ENCODE peak calls at places on chromosomes 2 and 18, in six cellular contexts. A, N, L, V, B and W are unnamed samples.

GRCh38 chr2:28592481-28592880 is 96.6 kb downstream of the PLB1 start:
- DNase-seq in A (no peak), N (no peak), L (no peak), V (no peak), B (no peak), W (no peak)

GRCh38 chr18:63974991-63975390 is 5.1 kb downstream of the SERPINB8 start:
- DNase-seq in A (no peak), N (no peak), L (no peak), V (peak; percentile 30), B (no peak), W (peak; percentile 63)

GRCh38 chr18:457120-457519 is 43.4 kb downstream of the COLEC12 start:
- DNase-seq in A (no peak), N (no peak), L (no peak), V (peak; percentile 70), B (no peak), W (peak; percentile 79)

GRCh38 chr2:53568463-53568862 is 199.1 kb upstream of the CHAC2 start:
- DNase-seq in A (no peak), N (no peak), L (no peak), V (peak; percentile 5), B (no peak), W (peak; percentile 2)

GRCh38 chr2:208134928-208135586 is 5.4 kb upstream of the CRYGC start:
- DNase-seq in A (no peak), N (no peak), L (no peak), V (no peak), B (no peak), W (no peak)

GRCh38 chr2:54579682-54580349 is 123.7 kb downstream of the SPTBN1 start:
- DNase-seq in A (no peak), N (no peak), L (no peak), V (no peak), B (no peak), W (no peak)

GRCh38 chr18:2655153-2655953 is at the start of gene SMCHD1:
- DNase-seq in A (peak; percentile 78), N (peak; percentile 87), L (peak; percentile 79), V (peak; percentile 78), B (peak; percentile 83), W (peak; percentile 83)

GRCh38 chr2:189327879-189328351 is 113.4 kb upstream of the WDR75 start:
- DNase-seq in A (no peak), N (no peak), L (no peak), V (peak; percentile 37), B (no peak), W (no peak)

GRCh38 chr2:127638361-127639110 is 7.4 kb upstream of the GPR17 start:
- DNase-seq in A (peak; percentile 95), N (peak; percentile 83), L (peak; percentile 36), V (no peak), B (no peak), W (peak; percentile 35)

GRCh38 chr2:20307311-20307710 is 43.3 kb downstream of the PUM2 start:
- DNase-seq in A (no peak), N (no peak), L (no peak), V (no peak), B (no peak), W (no peak)

GRCh38 chr2:234953116-234954031 is 1.6 kb downstream of the SH3BP4 start:
- DNase-seq in A (no peak), N (no peak), L (peak; percentile 83), V (no peak), B (no peak), W (peak; percentile 40)

GRCh38 chr2:172107690-172108586 is 5.2 kb upstream of the DLX2 start:
- DNase-seq in A (no peak), N (peak; percentile 74), L (no peak), V (no peak), B (peak; percentile 9), W (no peak)

GRCh38 chr2:210337159-210337558 is 22.2 kb upstream of the MYL1 start:
- DNase-seq in A (no peak), N (no peak), L (no peak), V (no peak), B (no peak), W (no peak)
- H3K4me2 ChIP-seq in A (no peak overlapping the region), N (no peak overlapping the region), L (no peak overlapping the region), V (no peak overlapping the region), B (no peak overlapping the region), W (no peak overlapping the region)

DNA sequence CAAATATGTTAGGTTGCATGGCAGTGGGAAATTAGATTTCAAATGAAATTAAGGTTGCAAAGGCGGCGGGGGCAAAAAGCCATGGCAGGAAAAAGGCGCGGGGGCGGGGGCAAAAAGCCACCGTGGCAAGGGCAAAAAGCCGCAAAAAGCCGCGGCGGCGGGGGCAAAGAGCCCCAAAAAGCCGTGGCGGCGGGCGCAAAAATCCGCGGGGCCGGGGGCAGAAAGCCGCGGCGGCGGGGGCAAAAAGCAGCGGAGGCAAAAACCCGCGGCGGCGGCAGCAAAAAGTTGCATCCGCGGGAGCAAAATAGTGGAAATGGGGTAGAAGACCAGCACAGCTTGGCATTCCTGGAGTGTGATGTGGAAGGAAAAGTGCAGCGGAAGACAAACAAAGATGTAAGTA is 417.1 kb downstream of the ANKRD30B start:
- DNase-seq in A (no peak), N (no peak), L (no peak), V (no peak), B (no peak), W (no peak)
- H3K14ac ChIP-seq in A (no peak overlapping the region), N (no peak overlapping the region), L (no peak overlapping the region), V (no peak overlapping the region), B (no peak overlapping the region), W (no peak overlapping the region)

GRCh38 chr2:196195758-196196157 is 24.4 kb upstream of the STK17B start:
- DNase-seq in A (no peak), N (no peak), L (no peak), V (no peak), B (no peak), W (no peak)
- H3K4me2 ChIP-seq in A (no peak overlapping the region), N (no peak overlapping the region), L (no peak overlapping the region), V (no peak overlapping the region), B (no peak overlapping the region), W (no peak overlapping the region)

GRCh38 chr2:116955646-116956045 is 858.8 kb upstream of the DDX18 start:
- DNase-seq in A (no peak), N (no peak), L (no peak), V (no peak), B (no peak), W (no peak)
- H3K14ac ChIP-seq in A (no peak overlapping the region), N (no peak overlapping the region), L (no peak overlapping the region), V (no peak overlapping the region), B (no peak overlapping the region), W (no peak overlapping the region)

GRCh38 chr2:64807417-64807816 is 153.7 kb upstream of the SERTAD2 start:
- DNase-seq in A (no peak), N (no peak), L (peak; percentile 98), V (peak; percentile 100), B (no peak), W (peak; percentile 97)

GRCh38 chr2:64808736-64809135 is 155.0 kb upstream of the SERTAD2 start:
- DNase-seq in A (no peak), N (no peak), L (no peak), V (no peak), B (no peak), W (no peak)

GRCh38 chr2:64804651-64805050 is 150.9 kb upstream of the SERTAD2 start:
- DNase-seq in A (no peak), N (no peak), L (no peak), V (peak; percentile 41), B (no peak), W (peak; percentile 85)

GRCh38 chr2:64812298-64812697 is 158.6 kb upstream of the SERTAD2 start:
- DNase-seq in A (no peak), N (no peak), L (no peak), V (no peak), B (no peak), W (no peak)

GRCh38 chr2:64808092-64808491 is 154.4 kb upstream of the SERTAD2 start:
- DNase-seq in A (no peak), N (no peak), L (no peak), V (no peak), B (no peak), W (no peak)
- H3K4me2 ChIP-seq in A (no peak overlapping the region), N (no peak overlapping the region), L (no peak overlapping the region), V (no peak overlapping the region), B (no peak overlapping the region), W (no peak overlapping the region)

GRCh38 chr2:44524347-44524926 is 162.7 kb downstream of the CAMKMT start:
- DNase-seq in A (no peak), N (no peak), L (no peak), V (no peak), B (no peak), W (no peak)
- H3K14ac ChIP-seq in A (no peak overlapping the region), N (no peak overlapping the region), L (no peak overlapping the region), V (no peak overlapping the region), B (no peak overlapping the region), W (no peak overlapping the region)

GRCh38 chr2:237765875-237766274 is 32.7 kb upstream of the RBM44 start:
- DNase-seq in A (no peak), N (peak; percentile 33), L (no peak), V (no peak), B (no peak), W (no peak)

GRCh38 chr2:237766334-237766733 is 32.2 kb upstream of the RBM44 start:
- DNase-seq in A (no peak), N (peak; percentile 28), L (no peak), V (peak; percentile 79), B (no peak), W (peak; percentile 38)

GRCh38 chr2:237759176-237759575 is 39.4 kb upstream of the RBM44 start:
- DNase-seq in A (no peak), N (no peak), L (no peak), V (no peak), B (no peak), W (no peak)

GRCh38 chr2:237760506-237761502 is 37.8 kb upstream of the RBM44 start:
- DNase-seq in A (no peak), N (no peak), L (no peak), V (no peak), B (no peak), W (no peak)

GRCh38 chr2:237763812-237764211 is 34.8 kb upstream of the RBM44 start:
- DNase-seq in A (no peak), N (peak; percentile 29), L (no peak), V (no peak), B (no peak), W (no peak)
- H3K4me2 ChIP-seq in A (no peak overlapping the region), N (no peak overlapping the region), L (no peak overlapping the region), V (no peak overlapping the region), B (no peak overlapping the region), W (no peak overlapping the region)